ENCODE peak calls at places on chromosome 12, in four cellular contexts. U, Y, X and S are unnamed samples.

GRCh38 chr12:85279449-85280137 is 427 bp upstream of the ALX1 start:
- DNase-seq in X (no peak), Y (no peak), U (no peak), S (no peak)

GRCh38 chr12:68800294-68800693 is 7.7 kb upstream of the MDM2 start:
- DNase-seq in Y (no peak), X (no peak), U (no peak), S (no peak)

GRCh38 chr12:31832740-31833540 is 104.1 kb upstream of the AMN1 start:
- DNase-seq in Y (no peak), U (no peak), X (no peak), S (no peak)

GRCh38 chr12:13220848-13221247 is 24.3 kb downstream of the EMP1 start:
- DNase-seq in X (no peak), U (no peak), Y (no peak), S (no peak)

GRCh38 chr12:70393787-70394519 is 27.9 kb downstream of the KCNMB4 start:
- DNase-seq in X (no peak), Y (peak; percentile 2), U (no peak), S (no peak)

GRCh38 chr12:94262228-94263010 is 114.0 kb downstream of the PLXNC1 start:
- DNase-seq in X (peak; percentile 94), Y (no peak), U (no peak), S (no peak)

GRCh38 chr12:68451261-68452091 is 119.3 kb upstream of the MDM1 start:
- DNase-seq in X (peak; percentile 65), U (no peak), Y (no peak), S (no peak)

GRCh38 chr12:34605510-34605887 is 583.2 kb downstream of the ALG10 start:
- DNase-seq in X (no peak), Y (no peak), U (no peak), S (no peak)

GRCh38 chr12:123363743-123364531 is 710 bp downstream of the SBNO1 start:
- DNase-seq in X (no peak), U (peak; percentile 34), Y (no peak), S (no peak)

GRCh38 chr12:13404111-13404628 is 207.6 kb downstream of the EMP1 start:
- DNase-seq in Y (no peak), U (no peak), X (no peak), S (no peak)

GRCh38 chr12:1993871-1994371 is 10.3 kb downstream of the DCP1B start:
- DNase-seq in Y (no peak), U (no peak), X (no peak), S (no peak)

GRCh38 chr12:96811083-96811482 is 96.0 kb upstream of the NEDD1 start:
- DNase-seq in Y (peak; percentile 33), X (no peak), U (no peak), S (no peak)

GRCh38 chr12:98799822-98800221 is 154.7 kb downstream of the APAF1 start:
- DNase-seq in Y (no peak), U (no peak), X (no peak), S (no peak)

GRCh38 chr12:50564240-50564947 is 59.6 kb downstream of the DIP2B start:
- DNase-seq in Y (no peak), U (no peak), X (no peak), S (no peak)
- H3K4me1 ChIP-seq in Y (peaks cover 26% of the 10 kb centered on the region), U (peaks cover 11% of the 10 kb centered on the region), X (peaks cover 6% of the 10 kb centered on the region), S (peaks cover 15% of the 10 kb centered on the region)

GRCh38 chr12:103802586-103802886 is 38.5 kb downstream of the NT5DC3 start:
- DNase-seq in Y (no peak), X (no peak), U (no peak), S (peak; percentile 87)
- H3K4me1 ChIP-seq in Y (peaks cover 73% of the 10 kb centered on the region), X (peaks cover 15% of the 10 kb centered on the region), U (peaks cover 19% of the 10 kb centered on the region), S (peaks cover 73% of the 10 kb centered on the region)

DNA sequence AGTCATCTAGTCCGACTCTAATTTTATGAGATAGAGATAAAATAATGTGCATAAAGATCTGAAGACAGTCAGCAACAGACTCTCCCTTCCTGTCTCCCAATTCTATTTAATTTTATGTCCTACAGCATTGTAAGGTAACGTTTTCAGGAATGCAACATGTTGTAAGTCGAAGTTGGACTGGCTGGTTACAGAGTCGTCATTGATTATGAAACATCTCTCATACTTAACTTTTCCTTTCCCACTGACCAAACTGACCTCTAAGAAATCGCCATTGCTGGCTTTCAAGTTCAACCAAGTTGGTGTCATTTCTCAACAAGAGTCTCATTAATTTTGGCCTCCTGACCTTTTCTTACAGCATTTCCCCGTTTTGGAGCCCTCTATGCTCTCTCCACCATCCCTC is 4.9 kb upstream of the RIC8B start:
- DNase-seq in U (no peak), Y (no peak), X (no peak), S (no peak)
- H3K4me1 ChIP-seq in U (peaks cover 6% of the 10 kb centered on the region), Y (no peaks in the 10 kb centered on the region), X (no peaks in the 10 kb centered on the region), S (peaks cover 3% of the 10 kb centered on the region)

DNA sequence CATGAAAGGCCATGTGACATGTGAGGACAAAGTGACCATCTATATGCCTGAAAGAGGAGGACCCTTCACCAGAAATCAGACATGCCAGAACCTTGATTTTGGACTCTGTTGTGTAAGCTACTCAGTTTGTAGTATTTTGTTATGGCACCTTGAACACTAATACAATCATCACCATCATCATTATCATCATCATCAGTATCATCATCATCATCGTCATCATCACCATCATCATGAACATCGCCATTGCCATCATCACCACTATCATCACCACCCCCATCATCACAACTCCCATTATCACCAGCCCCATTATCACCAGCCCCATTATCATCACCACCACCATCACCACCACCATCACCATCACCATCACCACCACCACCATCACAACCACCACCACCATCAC is 15.9 kb downstream of the ISCU start:
- DNase-seq in X (no peak), Y (no peak), U (no peak), S (no peak)
- H3K4me1 ChIP-seq in X (no peaks in the 10 kb centered on the region), Y (no peaks in the 10 kb centered on the region), U (peaks cover 5% of the 10 kb centered on the region), S (no peaks in the 10 kb centered on the region)

GRCh38 chr12:110742718-110743570 is at the start of gene PPP1CC:
- DNase-seq in X (peak; percentile 93), Y (no peak), U (peak; percentile 92), S (peak; percentile 85)

GRCh38 chr12:110743571-110744093 is 941 bp upstream of the PPP1CC start:
- DNase-seq in U (no peak), X (peak; percentile 46), Y (no peak), S (no peak)

GRCh38 chr12:110744176-110744575 is 1.5 kb upstream of the PPP1CC start:
- DNase-seq in X (no peak), U (no peak), Y (no peak), S (peak; percentile 75)

GRCh38 chr12:110741371-110741770 is 1.3 kb downstream of the PPP1CC start:
- DNase-seq in X (no peak), Y (no peak), U (no peak), S (no peak)

GRCh38 chr12:110741795-110742717 is 635 bp downstream of the PPP1CC start:
- DNase-seq in Y (no peak), X (peak; percentile 59), U (peak; percentile 41), S (no peak)
- H3K4me1 ChIP-seq in Y (peaks cover 41% of the 10 kb centered on the region), X (no peaks in the 10 kb centered on the region), U (peaks cover 19% of the 10 kb centered on the region), S (peaks cover 31% of the 10 kb centered on the region)